ENCODE peak calls at places on chromosomes 6 and 20, in ten cellular contexts. O is NCI-H1436; L is fibroblast of the aortic adventitia; G is left cardiac atrium; W is HCT116; K is GM10248; X is CD8-positive, alpha-beta memory T cell; Y is stimulated activated CD8-positive, alpha-beta memory T cell treated with anti-CD3 and anti-CD28 coated beads, Interleukin-15, amount 100 ng/mL, for 24 hours; M is effector memory CD8-positive, alpha-beta T cell; E is KBM-7. Q is an unnamed sample.

GRCh38 chr6:153301602-153302001 is 170.5 kb upstream of the RGS17 start:
- DNase-seq in X (no peak), O (no peak), M (no peak), W (no peak), Y (no peak), L (no peak), E (no peak), K (no peak), G (no peak), Q (no peak)

GRCh38 chr6:112086744-112087135 is 542 bp downstream of the TUBE1 start:
- DNase-seq in W (peak; percentile 34), O (peak; percentile 16), L (peak; percentile 62), M (no peak), E (peak; percentile 60), Y (no peak), K (peak; percentile 32), X (no peak), G (no peak), Q (no peak)

GRCh38 chr6:193773-194310 is 98.4 kb upstream of the DUSP22 start:
- DNase-seq in E (peak; percentile 54), Y (no peak), G (no peak), O (no peak), M (no peak), X (no peak), W (no peak), L (no peak), K (peak; percentile 56), Q (no peak)

GRCh38 chr20:4811257-4811656 is 89.5 kb downstream of the PRND start:
- DNase-seq in L (no peak), K (no peak), W (no peak), M (no peak), E (no peak), Y (no peak), X (no peak), O (no peak), G (no peak), Q (no peak)

GRCh38 chr6:30196376-30196775 is 16.8 kb downstream of the TRIM26 start:
- DNase-seq in X (no peak), O (no peak), W (no peak), E (no peak), K (no peak), G (no peak), L (no peak), Y (no peak), M (no peak), Q (no peak)

GRCh38 chr6:36136034-36136433 is 5.7 kb downstream of the MAPK13 start:
- DNase-seq in E (no peak), X (no peak), W (no peak), Y (no peak), G (no peak), M (no peak), O (no peak), K (no peak), L (no peak), Q (no peak)

GRCh38 chr6:38846361-38846760 is 131.2 kb downstream of the DNAH8 start:
- DNase-seq in X (no peak), G (no peak), M (no peak), O (no peak), L (no peak), E (no peak), K (no peak), W (no peak), Y (no peak), Q (no peak)

GRCh38 chr6:73691512-73691911 is 4.5 kb upstream of the CD109 start:
- DNase-seq in X (no peak), G (no peak), O (no peak), L (no peak), M (no peak), E (no peak), K (no peak), W (no peak), Y (no peak), Q (no peak)

GRCh38 chr6:41286544-41287346 is at the start of gene TREM1:
- DNase-seq in E (peak; percentile 25), X (no peak), W (no peak), M (no peak), K (no peak), G (peak; percentile 43), L (peak; percentile 41), O (no peak), Y (no peak), Q (no peak)

GRCh38 chr20:35005463-35005961 is 49.8 kb downstream of the MYH7B start:
- DNase-seq in W (no peak), G (peak; percentile 12), E (no peak), Y (no peak), O (no peak), X (no peak), L (no peak), M (no peak), K (no peak), Q (no peak)

GRCh38 chr6:116975600-116975999 is 98.6 kb downstream of the RFX6 start:
- DNase-seq in W (no peak), E (no peak), L (no peak), M (no peak), O (no peak), Y (no peak), G (no peak), X (no peak), K (no peak), Q (no peak)

GRCh38 chr20:10447028-10447427 is 11.9 kb downstream of the SLX4IP start:
- DNase-seq in M (peak; percentile 46), E (peak; percentile 71), W (peak; percentile 67), G (no peak), Y (no peak), O (peak; percentile 9), L (peak; percentile 72), X (peak; percentile 32), K (peak; percentile 77), Q (peak; percentile 40)

GRCh38 chr6:144758602-144759001 is 473.5 kb downstream of the UTRN start:
- DNase-seq in G (no peak), E (no peak), W (peak; percentile 52), O (no peak), Y (no peak), L (no peak), M (no peak), X (no peak), K (no peak), Q (no peak)

GRCh38 chr6:154508573-154509375 is 1.7 kb downstream of the CNKSR3 start:
- DNase-seq in O (no peak), W (no peak), X (no peak), K (no peak), L (no peak), M (no peak), Y (no peak), G (no peak), E (peak; percentile 17), Q (no peak)

GRCh38 chr20:7348253-7348652 is 580.8 kb downstream of the BMP2 start:
- DNase-seq in Y (no peak), O (no peak), X (no peak), E (no peak), L (peak; percentile 31), W (no peak), K (no peak), G (no peak), M (no peak), Q (no peak)

Q was measured in GM19239.